ENCODE peak calls at places on chromosomes 13 and 19, in four cellular contexts. One of them, this sample, is unnamed.

GRCh38 chr13:27203854-27204253 is 32.2 kb upstream of the USP12 start:
- DNase-seq in Caco-2: no peak
- DNase-seq in mucosa of descending colon: no peak
- DNase-seq in CD8-positive, alpha-beta T cell: no peak
- DNase-seq in this sample: no peak

GRCh38 chr19:9865732-9866627 is 30.9 kb downstream of the PIN1 start:
- DNase-seq in Caco-2: no peak
- DNase-seq in mucosa of descending colon: no peak
- DNase-seq in CD8-positive, alpha-beta T cell: peak
- DNase-seq in this sample: no peak

GRCh38 chr19:42176649-42176989 is 40.9 kb downstream of the DEDD2 start:
- DNase-seq in Caco-2: no peak
- DNase-seq in mucosa of descending colon: no peak
- DNase-seq in CD8-positive, alpha-beta T cell: no peak
- DNase-seq in this sample: no peak

GRCh38 chr13:94415484-94415883 is 64.0 kb downstream of the DCT start:
- DNase-seq in Caco-2: no peak
- DNase-seq in mucosa of descending colon: no peak
- DNase-seq in CD8-positive, alpha-beta T cell: no peak
- DNase-seq in this sample: no peak

GRCh38 chr19:47363758-47364529 is 14.8 kb downstream of the DHX34 start:
- DNase-seq in Caco-2: no peak
- DNase-seq in mucosa of descending colon: no peak
- DNase-seq in CD8-positive, alpha-beta T cell: no peak
- DNase-seq in this sample: no peak

GRCh38 chr13:75855847-75856246 is 219.7 kb downstream of the LMO7 start:
- DNase-seq in Caco-2: no peak
- DNase-seq in mucosa of descending colon: no peak
- DNase-seq in CD8-positive, alpha-beta T cell: no peak
- DNase-seq in this sample: no peak

GRCh38 chr13:104691765-104692164 is 1625.5 kb upstream of the SLC10A2 start:
- DNase-seq in Caco-2: no peak
- DNase-seq in mucosa of descending colon: no peak
- DNase-seq in CD8-positive, alpha-beta T cell: no peak
- DNase-seq in this sample: no peak

GRCh38 chr19:58581227-58582141 is 8.3 kb upstream of the MZF1 start:
- DNase-seq in Caco-2: peak
- DNase-seq in mucosa of descending colon: peak
- DNase-seq in CD8-positive, alpha-beta T cell: peak
- DNase-seq in this sample: peak

GRCh38 chr13:65894049-65894448 is 1336.1 kb downstream of the PCDH9 start:
- DNase-seq in Caco-2: no peak
- DNase-seq in mucosa of descending colon: no peak
- DNase-seq in CD8-positive, alpha-beta T cell: no peak
- DNase-seq in this sample: no peak

GRCh38 chr13:110403721-110404120 is 96.6 kb downstream of the COL4A2 start:
- DNase-seq in Caco-2: no peak
- DNase-seq in mucosa of descending colon: no peak
- DNase-seq in CD8-positive, alpha-beta T cell: no peak
- DNase-seq in this sample: no peak

GRCh38 chr19:40356681-40357595 is 8.4 kb downstream of the PLD3 start:
- DNase-seq in Caco-2: no peak
- DNase-seq in mucosa of descending colon: no peak
- DNase-seq in CD8-positive, alpha-beta T cell: no peak
- DNase-seq in this sample: no peak

GRCh38 chr19:27618006-27618405 is 1594.9 kb downstream of the UQCRFS1 start:
- DNase-seq in Caco-2: no peak
- DNase-seq in mucosa of descending colon: no peak
- DNase-seq in CD8-positive, alpha-beta T cell: no peak
- DNase-seq in this sample: no peak

GRCh38 chr13:99281811-99282263 is 23.7 kb upstream of the GPR18 start:
- DNase-seq in Caco-2: no peak
- DNase-seq in mucosa of descending colon: peak
- DNase-seq in CD8-positive, alpha-beta T cell: peak
- DNase-seq in this sample: no peak

GRCh38 chr13:109974354-109974753 is 188.0 kb upstream of the IRS2 start:
- DNase-seq in Caco-2: no peak
- DNase-seq in mucosa of descending colon: no peak
- DNase-seq in CD8-positive, alpha-beta T cell: no peak
- DNase-seq in this sample: no peak

GRCh38 chr19:4012975-4013634 is 5.6 kb downstream of the PIAS4 start:
- DNase-seq in Caco-2: no peak
- DNase-seq in mucosa of descending colon: no peak
- DNase-seq in CD8-positive, alpha-beta T cell: no peak
- DNase-seq in this sample: no peak

GRCh38 chr13:64912141-64912540 is 2318.0 kb downstream of the PCDH9 start:
- DNase-seq in Caco-2: no peak
- DNase-seq in mucosa of descending colon: no peak
- DNase-seq in CD8-positive, alpha-beta T cell: no peak
- DNase-seq in this sample: peak

DNA sequence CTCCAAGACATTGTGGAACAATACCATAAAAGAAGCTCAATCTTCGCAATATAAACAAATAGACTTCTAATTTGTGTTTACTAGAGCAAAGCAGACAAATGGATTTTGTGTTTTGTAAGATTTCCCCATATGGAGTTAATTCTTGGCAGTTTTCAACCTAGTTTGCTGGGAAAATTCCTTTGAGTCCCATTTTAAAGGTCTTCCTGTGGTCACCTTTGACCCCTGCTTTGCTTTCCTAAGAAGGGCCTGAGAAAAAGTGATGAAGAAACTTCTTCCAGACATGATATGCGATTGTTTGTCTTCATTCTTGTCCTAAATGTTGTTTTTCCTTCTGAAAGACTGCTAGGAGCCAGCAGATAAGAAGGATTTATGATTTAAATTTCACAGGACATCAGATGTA is 276.5 kb downstream of the LHFPL6 start:
- DNase-seq in Caco-2: no peak
- DNase-seq in mucosa of descending colon: no peak
- DNase-seq in CD8-positive, alpha-beta T cell: no peak
- DNase-seq in this sample: no peak
- H3K4me3 ChIP-seq in Caco-2: no peak
- H3K4me3 ChIP-seq in mucosa of descending colon: no peak
- H3K4me3 ChIP-seq in CD8-positive, alpha-beta T cell: no peak
- H3K4me3 ChIP-seq in this sample: no peak

GRCh38 chr19:55383789-55384575 is at the start of gene TMEM238:
- DNase-seq in Caco-2: peak
- DNase-seq in mucosa of descending colon: peak
- DNase-seq in CD8-positive, alpha-beta T cell: peak
- DNase-seq in this sample: peak
- TF ChIP-seq CTCF in Caco-2: no peak
- TF ChIP-seq CTCF in mucosa of descending colon: no peak
- TF ChIP-seq CTCF in CD8-positive, alpha-beta T cell: no peak
- TF ChIP-seq CTCF in this sample: no peak

GRCh38 chr19:18160441-18160791 is 7.5 kb downstream of the PIK3R2 start:
- DNase-seq in Caco-2: no peak
- DNase-seq in mucosa of descending colon: no peak
- DNase-seq in CD8-positive, alpha-beta T cell: no peak
- DNase-seq in this sample: no peak

GRCh38 chr19:18159810-18160209 is 6.8 kb downstream of the PIK3R2 start:
- DNase-seq in Caco-2: no peak
- DNase-seq in mucosa of descending colon: no peak
- DNase-seq in CD8-positive, alpha-beta T cell: no peak
- DNase-seq in this sample: no peak

GRCh38 chr19:18161691-18162039 is 8.7 kb downstream of the PIK3R2 start:
- DNase-seq in Caco-2: no peak
- DNase-seq in mucosa of descending colon: no peak
- DNase-seq in CD8-positive, alpha-beta T cell: no peak
- DNase-seq in this sample: no peak

GRCh38 chr19:18158471-18158870 is 5.5 kb downstream of the PIK3R2 start:
- DNase-seq in Caco-2: no peak
- DNase-seq in mucosa of descending colon: no peak
- DNase-seq in CD8-positive, alpha-beta T cell: no peak
- DNase-seq in this sample: no peak

DNA sequence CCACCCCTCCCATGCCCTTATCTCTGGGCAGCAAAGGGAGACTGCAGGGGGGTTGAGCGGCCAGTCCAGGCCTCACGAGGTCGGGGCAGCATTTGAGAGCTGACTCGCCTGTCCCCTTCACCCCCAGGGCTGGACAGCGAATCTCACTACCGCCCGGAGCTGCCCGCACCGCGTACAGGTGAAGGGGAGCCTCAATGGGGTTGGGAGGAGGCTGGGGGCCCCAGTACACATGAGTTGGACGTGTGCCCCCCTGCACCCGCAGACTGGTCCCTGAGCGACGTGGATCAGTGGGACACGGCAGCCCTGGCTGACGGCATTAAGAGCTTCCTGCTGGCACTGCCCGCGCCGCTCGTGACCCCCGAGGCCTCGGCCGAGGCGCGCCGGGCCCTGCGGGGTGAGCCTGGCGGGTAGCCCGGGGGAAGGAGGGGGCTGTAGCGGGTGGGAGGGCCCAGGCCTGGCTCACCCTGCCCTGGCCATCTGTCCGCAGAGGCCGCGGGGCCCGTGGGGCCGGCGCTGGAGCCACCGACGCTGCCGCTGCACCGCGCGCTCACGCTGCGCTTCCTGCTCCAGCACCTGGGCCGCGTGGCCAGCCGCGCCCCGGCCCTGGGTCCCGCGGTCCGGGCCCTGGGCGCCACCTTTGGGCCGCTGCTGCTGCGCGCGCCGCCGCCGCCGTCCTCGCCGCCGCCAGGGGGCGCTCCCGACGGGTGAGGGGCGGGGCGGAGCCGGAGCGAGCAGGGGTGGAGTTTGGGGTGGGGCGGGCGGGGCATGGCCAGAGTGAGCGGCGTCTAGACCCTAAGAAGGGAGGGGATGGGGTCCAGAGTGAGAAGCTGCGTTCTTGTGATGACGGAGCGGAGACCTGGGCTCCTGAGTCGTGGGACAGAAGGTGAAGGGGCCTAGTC is 8.1 kb downstream of the PIK3R2 start:
- DNase-seq in Caco-2: no peak
- DNase-seq in mucosa of descending colon: peak
- DNase-seq in CD8-positive, alpha-beta T cell: peak
- DNase-seq in this sample: no peak
- H3K4me3 ChIP-seq in Caco-2: no peak
- H3K4me3 ChIP-seq in mucosa of descending colon: no peak
- H3K4me3 ChIP-seq in CD8-positive, alpha-beta T cell: peak
- H3K4me3 ChIP-seq in this sample: peak

GRCh38 chr13:79874396-79875360 is 393.7 kb downstream of the NDFIP2 start:
- DNase-seq in Caco-2: no peak
- DNase-seq in mucosa of descending colon: no peak
- DNase-seq in CD8-positive, alpha-beta T cell: no peak
- DNase-seq in this sample: no peak
- TF ChIP-seq CTCF in Caco-2: no peak
- TF ChIP-seq CTCF in mucosa of descending colon: no peak
- TF ChIP-seq CTCF in CD8-positive, alpha-beta T cell: no peak
- TF ChIP-seq CTCF in this sample: no peak

GRCh38 chr13:20704459-20705069 is 1.1 kb downstream of the IL17D start:
- DNase-seq in Caco-2: no peak
- DNase-seq in mucosa of descending colon: no peak
- DNase-seq in CD8-positive, alpha-beta T cell: no peak
- DNase-seq in this sample: no peak
- H3K4me3 ChIP-seq in Caco-2: peak
- H3K4me3 ChIP-seq in mucosa of descending colon: no peak
- H3K4me3 ChIP-seq in CD8-positive, alpha-beta T cell: no peak
- H3K4me3 ChIP-seq in this sample: peak

DNA sequence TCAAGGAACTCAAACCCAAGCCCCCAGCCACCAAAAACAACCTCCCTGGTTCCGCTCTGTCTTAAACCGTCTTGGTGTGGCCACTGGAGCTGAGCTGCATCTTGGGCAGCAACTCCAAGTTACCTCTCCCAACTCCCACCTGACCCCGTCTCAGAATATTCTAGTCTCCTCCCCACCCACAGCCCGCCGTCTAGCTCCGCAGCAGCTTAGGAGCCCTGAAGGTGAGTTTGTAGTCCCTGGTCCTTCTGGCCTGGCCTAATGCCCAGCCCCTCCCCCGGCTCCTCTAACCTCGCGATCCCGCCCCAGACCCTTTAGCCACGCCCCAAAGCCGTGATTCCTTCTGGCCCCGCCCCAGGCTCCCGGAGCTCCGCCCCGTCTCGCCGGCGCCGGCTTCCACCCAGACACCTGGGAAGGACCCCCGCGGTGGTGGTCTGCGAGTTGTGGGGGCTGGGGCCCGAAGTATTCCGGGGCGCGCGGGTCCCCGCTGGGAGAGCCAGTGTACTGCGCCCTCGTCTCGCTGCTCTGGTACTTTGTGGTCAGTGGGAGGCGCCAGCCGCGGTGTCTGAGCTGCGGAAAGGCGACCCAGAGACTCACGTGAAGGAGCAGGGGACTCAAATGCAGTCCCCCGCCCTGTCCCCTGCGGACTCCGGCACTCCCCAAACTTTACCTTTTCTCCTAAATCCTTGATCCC is 2.5 kb upstream of the LHB start:
- DNase-seq in Caco-2: peak
- DNase-seq in mucosa of descending colon: peak
- DNase-seq in CD8-positive, alpha-beta T cell: peak
- DNase-seq in this sample: no peak
- TF ChIP-seq CTCF in Caco-2: no peak
- TF ChIP-seq CTCF in mucosa of descending colon: no peak
- TF ChIP-seq CTCF in CD8-positive, alpha-beta T cell: no peak
- TF ChIP-seq CTCF in this sample: peak

DNA sequence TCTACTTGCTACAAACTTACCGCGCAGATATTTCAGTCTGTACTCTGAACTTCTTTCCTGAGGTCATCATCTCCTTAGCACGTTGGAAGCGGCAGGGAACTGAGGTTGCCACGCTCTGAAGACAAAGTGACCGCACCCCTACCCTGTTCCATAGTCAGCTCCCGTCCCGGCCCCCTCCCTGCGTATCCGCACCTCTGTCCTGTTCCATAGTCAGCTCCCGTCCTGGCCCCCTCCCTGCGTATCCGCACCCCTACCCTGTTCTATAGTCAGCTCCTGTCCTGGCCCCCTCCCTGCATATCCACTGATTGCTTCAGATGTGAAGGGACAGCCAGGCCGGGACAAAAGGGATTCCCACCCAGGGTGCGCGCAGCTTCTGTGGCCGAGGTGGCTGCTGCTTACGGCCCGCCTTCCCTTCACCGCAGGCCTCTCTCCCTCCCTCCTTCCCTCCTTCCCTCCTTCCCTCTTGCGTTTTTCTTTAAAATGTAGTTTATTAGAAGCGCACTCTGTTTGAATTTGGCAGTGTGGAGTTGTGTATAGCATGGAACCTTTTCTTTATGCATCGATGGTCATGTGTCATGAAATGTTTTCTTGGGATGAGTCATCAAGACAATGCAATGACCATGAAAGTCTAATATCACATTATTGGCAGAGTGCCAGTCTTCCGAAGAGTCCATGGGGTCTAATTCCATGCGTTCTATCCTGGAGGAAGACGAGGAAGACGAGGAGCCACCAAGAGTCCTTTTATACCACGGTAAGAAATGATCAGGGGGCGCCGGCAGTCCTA is 21.9 kb upstream of the NDUFS7 start:
- DNase-seq in Caco-2: no peak
- DNase-seq in mucosa of descending colon: no peak
- DNase-seq in CD8-positive, alpha-beta T cell: no peak
- DNase-seq in this sample: no peak
- H3K4me3 ChIP-seq in Caco-2: no peak
- H3K4me3 ChIP-seq in mucosa of descending colon: no peak
- H3K4me3 ChIP-seq in CD8-positive, alpha-beta T cell: no peak
- H3K4me3 ChIP-seq in this sample: peak

This sample was measured in retinal pigment epithelial cell.